ENCODE peak calls at places on chromosomes 3 and 15, in five cellular contexts. N is HepG2, O is astrocyte, D is H9, K is hepatocyte. W is an unnamed sample. For H3K79me2, the result is how much of the 10 kb centered on the place peaks cover.

GRCh38 chr3:139555249-139555648 is 15.7 kb upstream of the RBP1 start:
- DNase-seq in N (no peak), O (peak), D (no peak), K (no peak), W (peak)

GRCh38 chr3:31106204-31106603 is 211.7 kb upstream of the GADL1 start:
- DNase-seq in N (peak), O (peak), D (no peak), K (no peak), W (peak)

GRCh38 chr3:107676469-107677309 is 153.9 kb downstream of the BBX start:
- DNase-seq in N (peak), O (no peak), D (no peak), K (peak), W (peak)

GRCh38 chr3:52093751-52094525 is 37.6 kb upstream of the DUSP7 start:
- DNase-seq in N (peak), O (peak), D (no peak), K (no peak), W (peak)

GRCh38 chr15:39629376-39629775 is 48.5 kb downstream of the THBS1 start:
- DNase-seq in N (no peak), O (peak), D (no peak), K (peak), W (no peak)

GRCh38 chr15:88637436-88637835 is 1.4 kb upstream of the ISG20 start:
- DNase-seq in N (no peak), O (no peak), D (no peak), K (no peak), W (no peak)

GRCh38 chr3:162487138-162487537 is 990.5 kb downstream of the OTOL1 start:
- DNase-seq in N (no peak), O (no peak), D (no peak), K (no peak), W (no peak)

GRCh38 chr3:8581806-8582436 is 62.7 kb downstream of the SSUH2 start:
- DNase-seq in N (no peak), O (peak), D (no peak), K (no peak), W (no peak)

GRCh38 chr3:15387171-15387581 is 40.2 kb downstream of the METTL6 start:
- DNase-seq in N (no peak), O (no peak), D (no peak), K (no peak), W (no peak)

GRCh38 chr3:114626751-114627150 is 332.9 kb downstream of the TIGIT start:
- DNase-seq in N (no peak), O (peak), D (no peak), K (no peak), W (no peak)

GRCh38 chr3:133038731-133039398 is 674 bp downstream of the TMEM108 start:
- DNase-seq in N (no peak), O (no peak), D (peak), K (peak), W (no peak)

GRCh38 chr15:37122703-37123102 is 22.4 kb upstream of the MEIS2 start:
- DNase-seq in N (no peak), O (no peak), D (no peak), K (no peak), W (peak)

GRCh38 chr3:187833799-187834578 is 88.7 kb upstream of the BCL6 start:
- DNase-seq in N (no peak), O (no peak), D (no peak), K (no peak), W (no peak)

GRCh38 chr3:50364573-50365079 is 5.3 kb upstream of the TMEM115 start:
- DNase-seq in N (no peak), O (peak), D (no peak), K (peak), W (no peak)

GRCh38 chr15:37372064-37372463 is 271.7 kb upstream of the MEIS2 start:
- DNase-seq in N (no peak), O (no peak), D (no peak), K (peak), W (peak)

GRCh38 chr3:46205286-46205960 is 2.7 kb downstream of the CCR1 start:
- DNase-seq in N (no peak), O (no peak), D (no peak), K (no peak), W (no peak)

GRCh38 chr15:69586721-69587120 is 134.1 kb downstream of the RPLP1 start:
- DNase-seq in N (no peak), O (no peak), D (no peak), K (no peak), W (no peak)

GRCh38 chr3:158452324-158452723 is 118.7 kb upstream of the MLF1 start:
- DNase-seq in N (no peak), O (no peak), D (no peak), K (no peak), W (no peak)

GRCh38 chr3:84980011-84980410 is 21.2 kb downstream of the CADM2 start:
- DNase-seq in N (no peak), O (no peak), D (no peak), K (peak), W (no peak)

GRCh38 chr3:105656607-105657504 is 212.0 kb downstream of the CBLB start:
- DNase-seq in N (peak), O (no peak), D (no peak), K (peak), W (peak)

GRCh38 chr15:98421419-98422085 is 226.8 kb upstream of the IGF1R start:
- DNase-seq in N (peak), O (no peak), D (peak), K (peak), W (peak)

GRCh38 chr3:77652624-77653023 is 612.7 kb downstream of the ROBO2 start:
- DNase-seq in N (no peak), O (no peak), D (no peak), K (no peak), W (no peak)

GRCh38 chr3:124097362-124098120 is 105.6 kb upstream of the ROPN1 start:
- DNase-seq in N (no peak), O (peak), D (no peak), K (no peak), W (no peak)

GRCh38 chr3:32113981-32114566 is 7.7 kb downstream of the GPD1L start:
- DNase-seq in N (no peak), O (no peak), D (no peak), K (no peak), W (no peak)

GRCh38 chr15:71971905-71972304 is 146.0 kb downstream of the MYO9A start:
- DNase-seq in N (no peak), O (no peak), D (no peak), K (no peak), W (no peak)

GRCh38 chr3:182861345-182861744 is 68.0 kb downstream of the ATP11B start:
- DNase-seq in N (no peak), O (peak), D (no peak), K (no peak), W (no peak)

GRCh38 chr15:101528108-101528916 is 38.8 kb upstream of the PCSK6 start:
- DNase-seq in N (peak), O (no peak), D (no peak), K (peak), W (no peak)

GRCh38 chr15:48645558-48646330 is at the start of gene FBN1:
- DNase-seq in N (peak), O (peak), D (peak), K (peak), W (peak)

GRCh38 chr3:72890166-72890925 is 2.5 kb downstream of the GXYLT2 start:
- DNase-seq in N (peak), O (no peak), D (no peak), K (no peak), W (no peak)

GRCh38 chr3:44077267-44077666 is 164.4 kb upstream of the TOPAZ1 start:
- DNase-seq in N (no peak), O (no peak), D (no peak), K (peak), W (no peak)

GRCh38 chr3:71444028-71444860 is 139.3 kb downstream of the FOXP1 start:
- DNase-seq in N (no peak), O (peak), D (no peak), K (no peak), W (peak)

GRCh38 chr3:61847784-61848462 is 286.6 kb downstream of the PTPRG start:
- DNase-seq in N (peak), O (no peak), D (no peak), K (peak), W (peak)

GRCh38 chr3:136659253-136659652 is 92.9 kb downstream of the STAG1 start:
- DNase-seq in N (no peak), O (peak), D (no peak), K (peak), W (peak)

GRCh38 chr3:99269606-99270355 is 368.3 kb upstream of the DCBLD2 start:
- DNase-seq in N (no peak), O (no peak), D (no peak), K (no peak), W (no peak)

GRCh38 chr3:184362668-184363540 is 1.4 kb downstream of the POLR2H start:
- DNase-seq in N (peak), O (peak), D (peak), K (peak), W (peak)
- H3K79me2 ChIP-seq in N (under half), O (under half), D (under half), K (under half), W (under half)

DNA sequence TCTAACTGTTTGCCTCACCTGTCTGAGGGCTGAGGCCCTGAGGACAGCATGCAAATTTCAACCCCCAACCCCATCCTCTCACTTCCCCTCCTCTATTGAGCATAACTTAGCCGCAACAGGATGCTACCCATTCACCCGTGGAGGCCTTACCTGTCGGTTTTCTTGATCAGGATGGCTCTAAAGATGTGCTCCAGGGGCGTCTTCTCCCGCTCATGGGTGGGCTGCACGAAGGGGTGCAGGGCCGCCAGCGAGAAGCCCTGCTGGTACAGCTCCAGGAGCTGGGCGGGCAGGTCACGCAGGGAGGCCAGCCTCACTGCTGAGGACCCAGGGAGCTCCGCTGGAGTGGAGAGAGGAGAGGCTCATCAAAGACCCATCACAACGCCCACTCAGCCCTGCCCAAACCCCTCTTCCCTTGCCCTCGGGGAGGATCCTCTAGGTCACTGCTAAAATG is 79.8 kb downstream of the RFTN1 start:
- DNase-seq in N (no peak), O (no peak), D (no peak), K (no peak), W (no peak)
- H3K79me2 ChIP-seq in N (under half), O (under half), D (under half), K (under half), W (under half)

DNA sequence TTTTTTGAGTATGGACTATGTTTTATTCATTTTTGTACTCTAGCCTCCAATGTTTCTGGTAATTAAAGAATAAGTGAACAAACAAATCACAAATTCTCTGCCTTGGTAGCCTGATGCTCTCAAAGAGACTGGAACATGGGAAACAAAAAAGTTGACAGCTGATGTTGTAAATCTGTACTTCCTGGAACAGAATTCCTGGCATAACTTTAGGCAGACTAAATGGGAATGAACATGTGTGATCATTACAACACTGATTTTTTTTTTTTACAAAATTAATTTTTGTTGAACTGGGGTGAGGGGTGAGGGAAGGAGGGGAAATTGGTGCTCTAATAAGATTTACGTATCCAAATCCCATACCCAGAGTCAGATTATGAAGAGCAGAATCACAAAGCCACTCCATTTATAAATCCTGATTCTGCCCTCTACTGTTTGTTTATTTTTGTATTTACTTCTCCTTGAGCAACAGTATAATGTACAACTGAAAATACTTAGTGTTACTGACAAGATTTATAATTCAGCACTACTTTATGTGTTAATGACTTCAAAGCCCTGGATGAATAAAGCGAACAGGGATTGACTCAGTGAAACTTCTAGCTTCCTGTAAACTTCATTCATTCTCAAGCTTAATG is 165.0 kb downstream of the FRMD5 start:
- DNase-seq in N (no peak), O (peak), D (no peak), K (no peak), W (peak)
- H3K79me2 ChIP-seq in N (under half), O (half or more), D (under half), K (under half), W (under half)

GRCh38 chr15:80989110-80989517 is 505 bp downstream of the MESD start:
- DNase-seq in N (no peak), O (no peak), D (no peak), K (no peak), W (no peak)
- H3K79me2 ChIP-seq in N (half or more), O (half or more), D (under half), K (half or more), W (under half)